ENCODE peak calls at places on chromosomes 7 and 10, in four cellular contexts. A is LoVo; X is activated CD8-positive, alpha-beta memory T cell treated with anti-CD3 and anti-CD28 coated beads, Interleukin-2, amount 50 U/mL, for 48 hours; E is M059J. I is an unnamed sample.

GRCh38 chr10:17144757-17145156 is 15.1 kb upstream of the CUBN start:
- DNase-seq in A (no peak), E (no peak), X (peak; percentile 71), I (no peak)

GRCh38 chr7:115183431-115184057 is 261.6 kb downstream of the MDFIC start:
- DNase-seq in E (peak; percentile 8), X (no peak), A (no peak), I (peak; percentile 10)

GRCh38 chr10:723973-724372 is 34.5 kb upstream of the DIP2C start:
- DNase-seq in A (no peak), X (no peak), E (no peak), I (no peak)

GRCh38 chr7:16989883-16990413 is 108.2 kb upstream of the AGR3 start:
- DNase-seq in E (peak; percentile 94), X (no peak), A (peak; percentile 100), I (peak; percentile 99)

GRCh38 chr7:22083711-22084289 is 138.1 kb upstream of the CDCA7L start:
- DNase-seq in E (peak; percentile 25), X (no peak), A (no peak), I (no peak)

GRCh38 chr7:131188367-131189339 is 139.0 kb upstream of the MKLN1 start:
- DNase-seq in E (peak; percentile 99), X (peak; percentile 78), A (peak; percentile 90), I (peak; percentile 83)

GRCh38 chr7:113013761-113014449 is 72.7 kb downstream of the GPR85 start:
- DNase-seq in X (no peak), E (peak; percentile 29), A (no peak), I (no peak)

GRCh38 chr7:85765698-85766298 is 578.9 kb upstream of the SEMA3D start:
- DNase-seq in E (no peak), X (no peak), A (peak; percentile 54), I (no peak)

GRCh38 chr10:132908621-132909295 is 33.6 kb downstream of the CFAP46 start:
- DNase-seq in X (no peak), E (no peak), A (no peak), I (no peak)

I was measured in H4.